ENCODE peak calls at places on chromosomes 12 and 14, in five cellular contexts. One of them, this sample, is unnamed.

GRCh38 chr14:49553106-49553505 is 33.1 kb downstream of the RPS29 start:
- DNase-seq in astrocyte: no peak
- DNase-seq in Peyer's patch: no peak
- DNase-seq in aorta: no peak
- DNase-seq in pancreas: no peak
- DNase-seq in this sample: no peak

GRCh38 chr14:90743826-90744225 is 72.4 kb downstream of the TTC7B start:
- DNase-seq in aorta: no peak
- DNase-seq in astrocyte: no peak
- DNase-seq in pancreas: no peak
- DNase-seq in Peyer's patch: no peak
- DNase-seq in this sample: no peak

GRCh38 chr12:110012137-110012536 is 12.9 kb downstream of the ANKRD13A start:
- DNase-seq in aorta: no peak
- DNase-seq in astrocyte: no peak
- DNase-seq in pancreas: no peak
- DNase-seq in Peyer's patch: no peak
- DNase-seq in this sample: peak

GRCh38 chr14:87309557-87309956 is 683.4 kb downstream of the GALC start:
- DNase-seq in astrocyte: no peak
- DNase-seq in aorta: no peak
- DNase-seq in Peyer's patch: no peak
- DNase-seq in pancreas: no peak
- DNase-seq in this sample: no peak

GRCh38 chr14:33186656-33187055 is 248.0 kb downstream of the NPAS3 start:
- DNase-seq in aorta: no peak
- DNase-seq in pancreas: no peak
- DNase-seq in astrocyte: no peak
- DNase-seq in Peyer's patch: no peak
- DNase-seq in this sample: no peak

GRCh38 chr12:106274575-106275081 is 26.8 kb upstream of the CKAP4 start:
- DNase-seq in Peyer's patch: no peak
- DNase-seq in pancreas: peak
- DNase-seq in astrocyte: peak
- DNase-seq in aorta: no peak
- DNase-seq in this sample: no peak

GRCh38 chr12:113135178-113136127 is at the start of gene RASAL1:
- DNase-seq in aorta: no peak
- DNase-seq in pancreas: peak
- DNase-seq in Peyer's patch: peak
- DNase-seq in astrocyte: no peak
- DNase-seq in this sample: peak

GRCh38 chr12:88839486-88839885 is 259.2 kb upstream of the KITLG start:
- DNase-seq in aorta: no peak
- DNase-seq in astrocyte: no peak
- DNase-seq in pancreas: no peak
- DNase-seq in Peyer's patch: no peak
- DNase-seq in this sample: no peak

GRCh38 chr14:37901978-37902377 is 305.7 kb upstream of the SSTR1 start:
- DNase-seq in astrocyte: peak
- DNase-seq in pancreas: no peak
- DNase-seq in aorta: peak
- DNase-seq in Peyer's patch: no peak
- DNase-seq in this sample: no peak

GRCh38 chr12:46214668-46215429 is 54.0 kb downstream of the SLC38A1 start:
- DNase-seq in pancreas: no peak
- DNase-seq in astrocyte: no peak
- DNase-seq in aorta: peak
- DNase-seq in Peyer's patch: no peak
- DNase-seq in this sample: peak

GRCh38 chr12:46218509-46219095 is 50.2 kb downstream of the SLC38A1 start:
- DNase-seq in aorta: no peak
- DNase-seq in astrocyte: no peak
- DNase-seq in pancreas: no peak
- DNase-seq in Peyer's patch: no peak
- DNase-seq in this sample: peak

GRCh38 chr12:46219147-46219891 is 49.5 kb downstream of the SLC38A1 start:
- DNase-seq in Peyer's patch: no peak
- DNase-seq in aorta: no peak
- DNase-seq in astrocyte: no peak
- DNase-seq in pancreas: no peak
- DNase-seq in this sample: no peak

GRCh38 chr12:46219892-46220655 is 48.8 kb downstream of the SLC38A1 start:
- DNase-seq in Peyer's patch: no peak
- DNase-seq in aorta: no peak
- DNase-seq in pancreas: no peak
- DNase-seq in astrocyte: peak
- DNase-seq in this sample: no peak

DNA sequence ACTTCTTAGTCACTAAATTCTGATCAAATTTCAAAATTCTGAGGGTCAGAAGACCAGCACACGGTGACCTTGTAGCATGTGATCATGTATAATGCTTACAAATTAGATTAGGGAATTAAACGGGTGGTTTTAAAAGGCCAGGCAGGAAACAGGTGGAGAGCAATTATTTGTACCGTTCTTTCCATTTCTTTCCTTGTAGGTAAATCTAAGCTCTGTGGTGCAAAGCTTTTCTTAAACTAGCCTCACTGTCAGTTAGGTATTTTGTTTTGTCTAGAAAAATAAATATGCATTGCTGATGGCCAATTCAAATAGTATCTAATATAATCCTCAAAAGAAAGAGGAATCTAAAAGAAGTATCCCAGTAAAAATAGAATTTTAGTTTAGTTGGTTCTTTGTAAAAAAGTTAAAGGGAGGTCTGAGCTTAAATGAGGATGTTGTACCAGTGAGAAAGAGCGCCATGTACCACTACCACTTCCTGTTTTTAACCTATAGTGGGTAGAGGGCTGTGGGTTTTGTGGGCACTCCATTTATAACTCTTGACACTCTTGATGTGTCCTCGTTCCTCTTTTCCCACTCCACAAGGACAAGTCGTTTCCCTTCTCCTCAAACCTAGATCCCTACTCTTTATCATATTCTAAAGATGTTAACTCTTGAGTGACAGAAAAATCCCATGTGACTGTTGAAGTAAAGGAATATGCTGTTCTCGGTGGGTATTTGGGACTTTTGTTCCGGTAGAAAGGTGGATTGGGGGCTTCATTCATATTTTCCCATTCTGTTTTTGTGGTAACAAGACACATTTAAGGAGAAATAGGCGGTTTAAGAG is 50.9 kb downstream of the SLC38A1 start:
- DNase-seq in pancreas: no peak
- DNase-seq in astrocyte: no peak
- DNase-seq in Peyer's patch: no peak
- DNase-seq in aorta: peak
- DNase-seq in this sample: peak
- H3K27ac ChIP-seq in pancreas: no peak
- H3K27ac ChIP-seq in astrocyte: no peak
- H3K27ac ChIP-seq in Peyer's patch: peak
- H3K27ac ChIP-seq in aorta: no peak
- H3K27ac ChIP-seq in this sample: peak

GRCh38 chr14:51448831-51449665 is 202.7 kb upstream of the FRMD6 start:
- DNase-seq in Peyer's patch: no peak
- DNase-seq in pancreas: peak
- DNase-seq in astrocyte: peak
- DNase-seq in aorta: peak
- DNase-seq in this sample: no peak
- H3K27ac ChIP-seq in Peyer's patch: no peak
- H3K27ac ChIP-seq in pancreas: no peak
- H3K27ac ChIP-seq in astrocyte: peak
- H3K27ac ChIP-seq in aorta: no peak
- H3K27ac ChIP-seq in this sample: no peak

DNA sequence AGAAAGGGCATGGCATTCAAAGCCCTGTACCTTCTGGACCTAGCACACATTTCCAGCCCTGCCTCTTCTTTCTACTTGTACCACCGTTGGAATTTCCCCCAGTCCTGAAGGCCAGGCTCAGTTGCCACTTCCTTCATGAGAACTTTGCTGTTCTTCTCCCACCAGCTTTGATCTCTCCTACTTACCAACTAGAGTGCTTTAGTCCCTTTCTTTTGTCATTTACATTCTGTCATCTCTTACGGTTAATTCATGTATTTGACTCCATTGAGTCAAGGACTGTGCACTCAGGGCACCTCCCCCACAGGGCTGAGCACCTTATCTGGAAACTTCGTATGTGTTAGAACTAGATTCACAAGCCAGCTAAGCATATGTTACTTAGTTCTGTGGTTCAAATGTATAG is 26.3 kb downstream of the BICDL1 start:
- DNase-seq in aorta: no peak
- DNase-seq in astrocyte: no peak
- DNase-seq in Peyer's patch: no peak
- DNase-seq in pancreas: no peak
- DNase-seq in this sample: no peak
- H3K27ac ChIP-seq in aorta: no peak
- H3K27ac ChIP-seq in astrocyte: no peak
- H3K27ac ChIP-seq in Peyer's patch: peak
- H3K27ac ChIP-seq in pancreas: no peak
- H3K27ac ChIP-seq in this sample: no peak

GRCh38 chr14:68075382-68076029 is 255.9 kb downstream of the RAD51B start:
- DNase-seq in pancreas: no peak
- DNase-seq in aorta: no peak
- DNase-seq in Peyer's patch: no peak
- DNase-seq in astrocyte: no peak
- DNase-seq in this sample: no peak

GRCh38 chr14:68076451-68076850 is 256.9 kb downstream of the RAD51B start:
- DNase-seq in astrocyte: peak
- DNase-seq in pancreas: no peak
- DNase-seq in aorta: no peak
- DNase-seq in Peyer's patch: no peak
- DNase-seq in this sample: no peak

GRCh38 chr14:68079941-68080697 is 260.5 kb downstream of the RAD51B start:
- DNase-seq in Peyer's patch: no peak
- DNase-seq in pancreas: no peak
- DNase-seq in aorta: no peak
- DNase-seq in astrocyte: no peak
- DNase-seq in this sample: no peak

GRCh38 chr14:68074765-68075381 is 255.3 kb downstream of the RAD51B start:
- DNase-seq in aorta: no peak
- DNase-seq in pancreas: no peak
- DNase-seq in Peyer's patch: no peak
- DNase-seq in astrocyte: no peak
- DNase-seq in this sample: peak
- H3K27ac ChIP-seq in aorta: no peak
- H3K27ac ChIP-seq in pancreas: no peak
- H3K27ac ChIP-seq in Peyer's patch: no peak
- H3K27ac ChIP-seq in astrocyte: no peak
- H3K27ac ChIP-seq in this sample: no peak

GRCh38 chr12:16300222-16300621 is 22.7 kb upstream of the SLC15A5 start:
- DNase-seq in pancreas: no peak
- DNase-seq in Peyer's patch: no peak
- DNase-seq in aorta: no peak
- DNase-seq in astrocyte: peak
- DNase-seq in this sample: no peak
- H3K27ac ChIP-seq in pancreas: no peak
- H3K27ac ChIP-seq in Peyer's patch: no peak
- H3K27ac ChIP-seq in aorta: no peak
- H3K27ac ChIP-seq in astrocyte: no peak
- H3K27ac ChIP-seq in this sample: no peak

This sample was measured in OCI-LY7.